ENCODE peak calls at places on chromosome 2, in six cellular contexts. One of them, this sample, is unnamed.

GRCh38 chr2:120029672-120030640 is 17.1 kb downstream of the EPB41L5 start:
- DNase-seq in iPS DF 6.9: no peak
- DNase-seq in HT-29: no peak
- DNase-seq in Calu3: no peak
- DNase-seq in astrocyte of the spinal cord: no peak
- DNase-seq in GM12865: no peak
- DNase-seq in this sample: no peak

GRCh38 chr2:20381457-20381856 is 30.8 kb upstream of the PUM2 start:
- DNase-seq in iPS DF 6.9: no peak
- DNase-seq in HT-29: no peak
- DNase-seq in Calu3: no peak
- DNase-seq in astrocyte of the spinal cord: peak
- DNase-seq in GM12865: no peak
- DNase-seq in this sample: peak

GRCh38 chr2:212157011-212157410 is 381.6 kb downstream of the ERBB4 start:
- DNase-seq in iPS DF 6.9: no peak
- DNase-seq in HT-29: no peak
- DNase-seq in Calu3: no peak
- DNase-seq in astrocyte of the spinal cord: peak
- DNase-seq in GM12865: no peak
- DNase-seq in this sample: no peak

GRCh38 chr2:16169381-16169960 is 229.1 kb downstream of the MYCN start:
- DNase-seq in iPS DF 6.9: no peak
- DNase-seq in HT-29: no peak
- DNase-seq in Calu3: no peak
- DNase-seq in astrocyte of the spinal cord: no peak
- DNase-seq in GM12865: no peak
- DNase-seq in this sample: no peak

GRCh38 chr2:182366625-182367024 is 60.2 kb downstream of the PDE1A start:
- DNase-seq in iPS DF 6.9: no peak
- DNase-seq in HT-29: no peak
- DNase-seq in Calu3: no peak
- DNase-seq in astrocyte of the spinal cord: peak
- DNase-seq in GM12865: no peak
- DNase-seq in this sample: no peak

GRCh38 chr2:162072976-162073775 is 839 bp downstream of the DPP4 start:
- DNase-seq in iPS DF 6.9: peak
- DNase-seq in HT-29: peak
- DNase-seq in Calu3: peak
- DNase-seq in astrocyte of the spinal cord: no peak
- DNase-seq in GM12865: no peak
- DNase-seq in this sample: no peak

GRCh38 chr2:165594935-165595255 is 125.4 kb downstream of the CSRNP3 start:
- DNase-seq in iPS DF 6.9: no peak
- DNase-seq in HT-29: no peak
- DNase-seq in Calu3: no peak
- DNase-seq in astrocyte of the spinal cord: no peak
- DNase-seq in GM12865: peak
- DNase-seq in this sample: no peak

GRCh38 chr2:177106212-177106611 is 106.4 kb upstream of the HNRNPA3 start:
- DNase-seq in iPS DF 6.9: no peak
- DNase-seq in HT-29: peak
- DNase-seq in Calu3: peak
- DNase-seq in astrocyte of the spinal cord: no peak
- DNase-seq in GM12865: peak
- DNase-seq in this sample: peak

GRCh38 chr2:143949121-143949848 is 570.6 kb downstream of the ZEB2 start:
- DNase-seq in iPS DF 6.9: no peak
- DNase-seq in HT-29: no peak
- DNase-seq in Calu3: no peak
- DNase-seq in astrocyte of the spinal cord: no peak
- DNase-seq in GM12865: peak
- DNase-seq in this sample: no peak

GRCh38 chr2:133097666-133098065 is 427.7 kb upstream of the LYPD1 start:
- DNase-seq in iPS DF 6.9: no peak
- DNase-seq in HT-29: no peak
- DNase-seq in Calu3: no peak
- DNase-seq in astrocyte of the spinal cord: no peak
- DNase-seq in GM12865: no peak
- DNase-seq in this sample: no peak

GRCh38 chr2:120448961-120449421 is 103.1 kb downstream of the INHBB start:
- DNase-seq in iPS DF 6.9: no peak
- DNase-seq in HT-29: no peak
- DNase-seq in Calu3: no peak
- DNase-seq in astrocyte of the spinal cord: no peak
- DNase-seq in GM12865: no peak
- DNase-seq in this sample: no peak

GRCh38 chr2:73072416-73072815 is 904 bp upstream of the SFXN5 start:
- DNase-seq in iPS DF 6.9: no peak
- DNase-seq in HT-29: no peak
- DNase-seq in Calu3: no peak
- DNase-seq in astrocyte of the spinal cord: peak
- DNase-seq in GM12865: no peak
- DNase-seq in this sample: no peak

GRCh38 chr2:39265315-39265714 is 21.5 kb upstream of the CDKL4 start:
- DNase-seq in iPS DF 6.9: no peak
- DNase-seq in HT-29: no peak
- DNase-seq in Calu3: no peak
- DNase-seq in astrocyte of the spinal cord: no peak
- DNase-seq in GM12865: peak
- DNase-seq in this sample: no peak

GRCh38 chr2:119155633-119156032 is 2.9 kb downstream of the C1QL2 start:
- DNase-seq in iPS DF 6.9: peak
- DNase-seq in HT-29: no peak
- DNase-seq in Calu3: no peak
- DNase-seq in astrocyte of the spinal cord: no peak
- DNase-seq in GM12865: no peak
- DNase-seq in this sample: no peak

GRCh38 chr2:61988462-61989366 is 83.2 kb downstream of the COMMD1 start:
- DNase-seq in iPS DF 6.9: no peak
- DNase-seq in HT-29: no peak
- DNase-seq in Calu3: no peak
- DNase-seq in astrocyte of the spinal cord: peak
- DNase-seq in GM12865: no peak
- DNase-seq in this sample: peak

GRCh38 chr2:75481041-75481836 is 79.5 kb downstream of the EVA1A start:
- DNase-seq in iPS DF 6.9: no peak
- DNase-seq in HT-29: peak
- DNase-seq in Calu3: no peak
- DNase-seq in astrocyte of the spinal cord: peak
- DNase-seq in GM12865: peak
- DNase-seq in this sample: peak

This sample was measured in lung microvascular endothelial cell.